ENCODE peak calls at places on chromosomes 5 and 9, in four cellular contexts. One of them, this sample, is unnamed.
A peak's percentile ranks its signal among the peaks of the same experiment; 100 is the strongest.

GRCh38 chr5:116320486-116320885 is 235.7 kb downstream of the COMMD10 start:
- DNase-seq in smooth muscle cell of the brain vasculature: peak; percentile 32
- DNase-seq in GM04504: no peak
- DNase-seq in ovary: no peak
- DNase-seq in this sample: no peak

GRCh38 chr9:32955655-32956478 is 45.6 kb downstream of the APTX start:
- DNase-seq in smooth muscle cell of the brain vasculature: no peak
- DNase-seq in GM04504: no peak
- DNase-seq in ovary: no peak
- DNase-seq in this sample: no peak

GRCh38 chr9:2802494-2802921 is 41.4 kb downstream of the PUM3 start:
- DNase-seq in smooth muscle cell of the brain vasculature: no peak
- DNase-seq in GM04504: no peak
- DNase-seq in ovary: no peak
- DNase-seq in this sample: no peak

GRCh38 chr9:109737295-109737694 is 42.7 kb upstream of the PALM2AKAP2 start:
- DNase-seq in smooth muscle cell of the brain vasculature: no peak
- DNase-seq in GM04504: no peak
- DNase-seq in ovary: no peak
- DNase-seq in this sample: no peak

GRCh38 chr5:133959643-133960042 is 8.8 kb downstream of the C5orf15 start:
- DNase-seq in smooth muscle cell of the brain vasculature: no peak
- DNase-seq in GM04504: no peak
- DNase-seq in ovary: no peak
- DNase-seq in this sample: no peak

GRCh38 chr9:130241198-130241535 is 24.4 kb upstream of the HMCN2 start:
- DNase-seq in smooth muscle cell of the brain vasculature: no peak
- DNase-seq in GM04504: no peak
- DNase-seq in ovary: no peak
- DNase-seq in this sample: no peak

GRCh38 chr5:154358410-154359221 is 87.2 kb upstream of the SAP30L start:
- DNase-seq in smooth muscle cell of the brain vasculature: no peak
- DNase-seq in GM04504: no peak
- DNase-seq in ovary: peak; percentile 54
- DNase-seq in this sample: no peak

GRCh38 chr5:180072556-180072955 is 997 bp upstream of the RNF130 start:
- DNase-seq in smooth muscle cell of the brain vasculature: no peak
- DNase-seq in GM04504: no peak
- DNase-seq in ovary: peak; percentile 52
- DNase-seq in this sample: no peak

GRCh38 chr9:136864996-136865767 is 926 bp downstream of the EDF1 start:
- DNase-seq in smooth muscle cell of the brain vasculature: no peak
- DNase-seq in GM04504: no peak
- DNase-seq in ovary: no peak
- DNase-seq in this sample: no peak

GRCh38 chr5:143105216-143105905 is 298.1 kb downstream of the NR3C1 start:
- DNase-seq in smooth muscle cell of the brain vasculature: no peak
- DNase-seq in GM04504: no peak
- DNase-seq in ovary: no peak
- DNase-seq in this sample: peak; percentile 36

GRCh38 chr5:138954257-138955012 is 79.3 kb upstream of the LRRTM2 start:
- DNase-seq in smooth muscle cell of the brain vasculature: no peak
- DNase-seq in GM04504: no peak
- DNase-seq in ovary: no peak
- DNase-seq in this sample: no peak

GRCh38 chr5:142976861-142977260 is 206.7 kb downstream of the ARHGAP26 start:
- DNase-seq in smooth muscle cell of the brain vasculature: no peak
- DNase-seq in GM04504: no peak
- DNase-seq in ovary: no peak
- DNase-seq in this sample: no peak

GRCh38 chr5:6710551-6711318 is 2.5 kb upstream of the TENT4A start:
- DNase-seq in smooth muscle cell of the brain vasculature: no peak
- DNase-seq in GM04504: no peak
- DNase-seq in ovary: no peak
- DNase-seq in this sample: no peak

GRCh38 chr5:67160985-67161384 is 35.6 kb downstream of the CD180 start:
- DNase-seq in smooth muscle cell of the brain vasculature: no peak
- DNase-seq in GM04504: peak; percentile 29
- DNase-seq in ovary: no peak
- DNase-seq in this sample: no peak

GRCh38 chr9:108150736-108151135 is 661.2 kb upstream of the KLF4 start:
- DNase-seq in smooth muscle cell of the brain vasculature: no peak
- DNase-seq in GM04504: no peak
- DNase-seq in ovary: peak; percentile 42
- DNase-seq in this sample: no peak

GRCh38 chr9:78014776-78015175 is 16.8 kb downstream of the GNAQ start:
- DNase-seq in smooth muscle cell of the brain vasculature: no peak
- DNase-seq in GM04504: no peak
- DNase-seq in ovary: no peak
- DNase-seq in this sample: no peak

GRCh38 chr5:96292582-96293247 is 140.3 kb downstream of the PCSK1 start:
- DNase-seq in smooth muscle cell of the brain vasculature: no peak
- DNase-seq in GM04504: no peak
- DNase-seq in ovary: no peak
- DNase-seq in this sample: no peak

GRCh38 chr5:94021246-94021645 is 279.8 kb upstream of the POU5F2 start:
- DNase-seq in smooth muscle cell of the brain vasculature: no peak
- DNase-seq in GM04504: peak; percentile 36
- DNase-seq in ovary: no peak
- DNase-seq in this sample: peak; percentile 5

GRCh38 chr9:35489313-35490154 is at the start of gene RUSC2:
- DNase-seq in smooth muscle cell of the brain vasculature: peak; percentile 74
- DNase-seq in GM04504: peak; percentile 84
- DNase-seq in ovary: peak; percentile 92
- DNase-seq in this sample: peak; percentile 59

GRCh38 chr5:146338774-146339714 is at the start of gene POU4F3:
- DNase-seq in smooth muscle cell of the brain vasculature: no peak
- DNase-seq in GM04504: no peak
- DNase-seq in ovary: no peak
- DNase-seq in this sample: peak; percentile 51

GRCh38 chr9:76866689-76867088 is 39.2 kb downstream of the PRUNE2 start:
- DNase-seq in smooth muscle cell of the brain vasculature: no peak
- DNase-seq in GM04504: peak; percentile 66
- DNase-seq in ovary: no peak
- DNase-seq in this sample: no peak

GRCh38 chr5:119439140-119439625 is 13.1 kb upstream of the HSD17B4 start:
- DNase-seq in smooth muscle cell of the brain vasculature: no peak
- DNase-seq in GM04504: no peak
- DNase-seq in ovary: no peak
- DNase-seq in this sample: no peak

GRCh38 chr9:131609116-131609830 is 64.0 kb downstream of the PRRT1B start:
- DNase-seq in smooth muscle cell of the brain vasculature: no peak
- DNase-seq in GM04504: peak; percentile 60
- DNase-seq in ovary: peak; percentile 56
- DNase-seq in this sample: no peak

GRCh38 chr9:133390713-133391112 is 14.5 kb downstream of the STKLD1 start:
- DNase-seq in smooth muscle cell of the brain vasculature: no peak
- DNase-seq in GM04504: no peak
- DNase-seq in ovary: no peak
- DNase-seq in this sample: no peak

GRCh38 chr5:149629421-149629820 is 48.1 kb downstream of the ARHGEF37 start:
- DNase-seq in smooth muscle cell of the brain vasculature: no peak
- DNase-seq in GM04504: no peak
- DNase-seq in ovary: no peak
- DNase-seq in this sample: no peak

GRCh38 chr9:92658611-92659010 is 11.3 kb downstream of the IPPK start:
- DNase-seq in smooth muscle cell of the brain vasculature: no peak
- DNase-seq in GM04504: no peak
- DNase-seq in ovary: peak; percentile 10
- DNase-seq in this sample: no peak

GRCh38 chr9:83062653-83063527 is at the start of gene RASEF:
- DNase-seq in smooth muscle cell of the brain vasculature: no peak
- DNase-seq in GM04504: no peak
- DNase-seq in ovary: peak; percentile 37
- DNase-seq in this sample: peak; percentile 68

GRCh38 chr9:101005248-101005647 is 23.3 kb upstream of the PLPPR1 start:
- DNase-seq in smooth muscle cell of the brain vasculature: no peak
- DNase-seq in GM04504: no peak
- DNase-seq in ovary: no peak
- DNase-seq in this sample: no peak

GRCh38 chr5:1517838-1518237 is 5.9 kb downstream of the LPCAT1 start:
- DNase-seq in smooth muscle cell of the brain vasculature: no peak
- DNase-seq in GM04504: no peak
- DNase-seq in ovary: peak; percentile 28
- DNase-seq in this sample: no peak

GRCh38 chr9:109771084-109771483 is 8.9 kb upstream of the PALM2AKAP2 start:
- DNase-seq in smooth muscle cell of the brain vasculature: no peak
- DNase-seq in GM04504: no peak
- DNase-seq in ovary: no peak
- DNase-seq in this sample: no peak

This sample was measured in NCI-H2171 treated with DMSO at 0.1 percent for 48 hours.